ENCODE peak calls at places on chromosomes 13 and 19, in seven cellular contexts. P is activated CD4-positive, alpha-beta T cell treated with anti-CD3 and anti-CD28 coated beads, Interleukin-2, amount 50 U/mL, for 48 hours; X is GM23248; R is stimulated activated CD4-positive, alpha-beta T cell treated with anti-CD3 and anti-CD28 coated beads, Interleukin-12 subunit alpha, Interleukin-12 subunit beta, amount 100 ng/mL, for 24 hours; B is mucosa of gallbladder; S is brain microvascular endothelial cell; Q is foreskin melanocyte. U is an unnamed sample.

GRCh38 chr13:76380436-76381065 is 505.7 kb downstream of the KCTD12 start:
- DNase-seq in P (no peak), X (no peak), R (no peak), B (no peak), S (no peak), Q (peak), U (no peak)

GRCh38 chr19:10408511-10409291 is 5.4 kb upstream of the CDC37 start:
- DNase-seq in P (peak), X (peak), R (no peak), B (peak), S (no peak), Q (no peak), U (no peak)

GRCh38 chr19:32566246-32566830 is 14.7 kb upstream of the PDCD5 start:
- DNase-seq in P (no peak), X (peak), R (no peak), B (no peak), S (peak), Q (no peak), U (peak)

GRCh38 chr13:58921129-58921528 is 1242.6 kb downstream of the DIAPH3 start:
- DNase-seq in P (no peak), X (no peak), R (no peak), B (no peak), S (no peak), Q (no peak), U (no peak)

GRCh38 chr19:54188224-54188871 is 1.0 kb downstream of the MBOAT7 start:
- DNase-seq in P (peak), X (peak), R (no peak), B (peak), S (peak), Q (no peak), U (peak)

GRCh38 chr13:27627377-27627776 is 5.7 kb downstream of the POLR1D start:
- DNase-seq in P (no peak), X (no peak), R (no peak), B (no peak), S (no peak), Q (no peak), U (no peak)

GRCh38 chr13:104114111-104114510 is 1047.9 kb upstream of the SLC10A2 start:
- DNase-seq in P (no peak), X (no peak), R (no peak), B (no peak), S (no peak), Q (no peak), U (no peak)

GRCh38 chr19:54418030-54418929 is 3.0 kb downstream of the TTYH1 start:
- DNase-seq in P (peak), X (peak), R (no peak), B (no peak), S (peak), Q (peak), U (peak)

GRCh38 chr13:79837741-79838450 is 356.9 kb downstream of the NDFIP2 start:
- DNase-seq in P (no peak), X (peak), R (no peak), B (no peak), S (peak), Q (no peak), U (peak)

GRCh38 chr13:66994097-66994496 is 236.0 kb downstream of the PCDH9 start:
- DNase-seq in P (peak), X (peak), R (no peak), B (peak), S (peak), Q (peak), U (peak)

GRCh38 chr13:111120913-111121312 is 5.8 kb downstream of the ARHGEF7 start:
- DNase-seq in P (no peak), X (no peak), R (no peak), B (no peak), S (no peak), Q (no peak), U (no peak)

GRCh38 chr13:73220966-73221720 is 162.3 kb downstream of the KLF5 start:
- DNase-seq in P (no peak), X (peak), R (no peak), B (no peak), S (peak), Q (no peak), U (peak)

GRCh38 chr19:55406869-55407624 is 541 bp downstream of the UBE2S start:
- DNase-seq in P (no peak), X (peak), R (no peak), B (no peak), S (no peak), Q (no peak), U (peak)

GRCh38 chr19:42132030-42132628 is at the start of gene POU2F2:
- DNase-seq in P (peak), X (no peak), R (peak), B (peak), S (no peak), Q (no peak), U (peak)

GRCh38 chr13:88643233-88643632 is 972.1 kb downstream of the SLITRK5 start:
- DNase-seq in P (no peak), X (no peak), R (no peak), B (no peak), S (no peak), Q (no peak), U (no peak)

GRCh38 chr13:73677041-73677589 is 457.1 kb downstream of the KLF12 start:
- DNase-seq in P (no peak), X (peak), R (no peak), B (no peak), S (peak), Q (peak), U (peak)

GRCh38 chr19:31232871-31233270 is 116.4 kb downstream of the TSHZ3 start:
- DNase-seq in P (no peak), X (peak), R (no peak), B (no peak), S (peak), Q (no peak), U (peak)

GRCh38 chr13:74129500-74130144 is 4.6 kb downstream of the KLF12 start:
- DNase-seq in P (peak), X (peak), R (no peak), B (no peak), S (no peak), Q (no peak), U (peak)